ENCODE peak calls at places on chromosomes 6 and 20, in nine cellular contexts. T, Z, K, I, O, G, J, A and M are unnamed samples. For H3K4me1, the result is how much of the 10 kb centered on the place peaks cover.

GRCh38 chr6:15927531-15928230 is 201.2 kb upstream of the MYLIP start:
- DNase-seq in T (no peak), Z (no peak), K (no peak), I (no peak), O (no peak), G (no peak), J (no peak), A (no peak), M (no peak)

GRCh38 chr20:20440473-20440872 is 72.6 kb downstream of the INSM1 start:
- DNase-seq in T (no peak), Z (no peak), K (no peak), I (no peak), O (no peak), G (no peak), J (no peak), A (no peak), M (no peak)

GRCh38 chr6:146670161-146670560 is 71.4 kb downstream of the ADGB start:
- DNase-seq in T (no peak), Z (no peak), K (no peak), I (no peak), O (no peak), G (no peak), J (no peak), A (peak), M (no peak)

GRCh38 chr20:49187330-49188100 is 619 bp downstream of the STAU1 start:
- DNase-seq in T (peak), Z (peak), K (no peak), I (peak), O (peak), G (peak), J (peak), A (peak), M (no peak)

GRCh38 chr20:58978351-58979190 is 2.5 kb upstream of the NELFCD start:
- DNase-seq in T (no peak), Z (no peak), K (no peak), I (no peak), O (peak), G (no peak), J (no peak), A (no peak), M (no peak)

GRCh38 chr6:147674093-147674492 is 165.6 kb downstream of the SAMD5 start:
- DNase-seq in T (no peak), Z (no peak), K (no peak), I (no peak), O (no peak), G (no peak), J (no peak), A (no peak), M (no peak)

GRCh38 chr20:57128051-57128757 is 138.2 kb downstream of the BMP7 start:
- DNase-seq in T (no peak), Z (no peak), K (no peak), I (no peak), O (no peak), G (no peak), J (peak), A (no peak), M (no peak)

GRCh38 chr6:133083248-133083967 is 157.7 kb upstream of the EYA4 start:
- DNase-seq in T (no peak), Z (no peak), K (no peak), I (no peak), O (no peak), G (no peak), J (no peak), A (no peak), M (no peak)

GRCh38 chr6:45608252-45608911 is 230.6 kb upstream of the SUPT3H start:
- DNase-seq in T (no peak), Z (no peak), K (no peak), I (no peak), O (no peak), G (no peak), J (no peak), A (peak), M (peak)

GRCh38 chr20:11847827-11848226 is 69.9 kb upstream of the BTBD3 start:
- DNase-seq in T (no peak), Z (no peak), K (no peak), I (no peak), O (no peak), G (no peak), J (no peak), A (no peak), M (no peak)

GRCh38 chr20:4957939-4958362 is 43.4 kb downstream of the SLC23A2 start:
- DNase-seq in T (no peak), Z (no peak), K (no peak), I (no peak), O (no peak), G (no peak), J (no peak), A (peak), M (no peak)

GRCh38 chr6:89118931-89119330 is 1.1 kb upstream of the SRSF12 start:
- DNase-seq in T (no peak), Z (no peak), K (no peak), I (no peak), O (no peak), G (no peak), J (no peak), A (peak), M (no peak)

GRCh38 chr20:53157443-53158408 is 185.6 kb downstream of the TSHZ2 start:
- DNase-seq in T (peak), Z (no peak), K (peak), I (peak), O (peak), G (peak), J (peak), A (peak), M (no peak)

GRCh38 chr20:58137651-58138265 is 90.7 kb downstream of the ANKRD60 start:
- DNase-seq in T (no peak), Z (peak), K (no peak), I (no peak), O (no peak), G (peak), J (no peak), A (no peak), M (no peak)

GRCh38 chr6:126897779-126898178 is 220.7 kb upstream of the RSPO3 start:
- DNase-seq in T (no peak), Z (no peak), K (no peak), I (no peak), O (no peak), G (no peak), J (no peak), A (no peak), M (no peak)

GRCh38 chr6:113120214-113120576 is 737.0 kb upstream of the MARCKS start:
- DNase-seq in T (no peak), Z (no peak), K (no peak), I (no peak), O (no peak), G (no peak), J (no peak), A (peak), M (no peak)

GRCh38 chr6:93644611-93645010 is 225.3 kb upstream of the EPHA7 start:
- DNase-seq in T (no peak), Z (no peak), K (no peak), I (no peak), O (no peak), G (no peak), J (no peak), A (no peak), M (no peak)

GRCh38 chr6:117441824-117442264 is 16.1 kb upstream of the ROS1 start:
- DNase-seq in T (no peak), Z (no peak), K (no peak), I (no peak), O (no peak), G (no peak), J (no peak), A (peak), M (no peak)

GRCh38 chr6:92469429-92469828 is 949.9 kb downstream of the EPHA7 start:
- DNase-seq in T (no peak), Z (no peak), K (no peak), I (no peak), O (no peak), G (no peak), J (no peak), A (no peak), M (no peak)

GRCh38 chr6:139743629-139744028 is 369.2 kb upstream of the CITED2 start:
- DNase-seq in T (no peak), Z (no peak), K (no peak), I (no peak), O (no peak), G (no peak), J (no peak), A (peak), M (no peak)

GRCh38 chr20:23564927-23565326 is 3.4 kb downstream of the CST9L start:
- DNase-seq in T (no peak), Z (no peak), K (no peak), I (no peak), O (no peak), G (no peak), J (no peak), A (no peak), M (no peak)

GRCh38 chr6:166616261-166617226 is 10.5 kb downstream of the RPS6KA2 start:
- DNase-seq in T (no peak), Z (no peak), K (no peak), I (no peak), O (no peak), G (no peak), J (no peak), A (no peak), M (no peak)

GRCh38 chr6:17004269-17004668 is 97.6 kb upstream of the STMND1 start:
- DNase-seq in T (no peak), Z (no peak), K (no peak), I (no peak), O (no peak), G (no peak), J (no peak), A (peak), M (no peak)

GRCh38 chr20:9409981-9410380 is 104.4 kb upstream of the LAMP5 start:
- DNase-seq in T (no peak), Z (no peak), K (no peak), I (no peak), O (no peak), G (no peak), J (no peak), A (peak), M (no peak)

GRCh38 chr20:40683221-40683893 is 5.7 kb downstream of the MAFB start:
- DNase-seq in T (peak), Z (no peak), K (no peak), I (peak), O (no peak), G (peak), J (peak), A (peak), M (no peak)

GRCh38 chr6:147515327-147515726 is 6.8 kb downstream of the SAMD5 start:
- DNase-seq in T (no peak), Z (no peak), K (no peak), I (no peak), O (no peak), G (no peak), J (no peak), A (no peak), M (no peak)

GRCh38 chr20:1757072-1757471 is 99.5 kb upstream of the SIRPG start:
- DNase-seq in T (no peak), Z (no peak), K (no peak), I (no peak), O (no peak), G (no peak), J (no peak), A (no peak), M (no peak)

GRCh38 chr6:47674673-47675072 is 23.7 kb upstream of the ADGRF4 start:
- DNase-seq in T (no peak), Z (no peak), K (no peak), I (no peak), O (no peak), G (no peak), J (no peak), A (no peak), M (no peak)

GRCh38 chr20:6388666-6389197 is 265.9 kb upstream of the FERMT1 start:
- DNase-seq in T (no peak), Z (no peak), K (no peak), I (no peak), O (no peak), G (no peak), J (no peak), A (no peak), M (no peak)

GRCh38 chr20:19260412-19261090 is 48.1 kb downstream of the SLC24A3 start:
- DNase-seq in T (no peak), Z (no peak), K (no peak), I (no peak), O (no peak), G (no peak), J (no peak), A (peak), M (no peak)

GRCh38 chr6:11270030-11271027 is 37.9 kb upstream of the NEDD9 start:
- DNase-seq in T (no peak), Z (no peak), K (no peak), I (peak), O (no peak), G (no peak), J (no peak), A (no peak), M (no peak)

GRCh38 chr6:34095136-34095505 is 50.8 kb downstream of the GRM4 start:
- DNase-seq in T (no peak), Z (no peak), K (no peak), I (no peak), O (no peak), G (no peak), J (no peak), A (no peak), M (no peak)

GRCh38 chr6:11584264-11584663 is 46.7 kb downstream of the TMEM170B start:
- DNase-seq in T (no peak), Z (no peak), K (no peak), I (no peak), O (no peak), G (no peak), J (no peak), A (no peak), M (no peak)

GRCh38 chr6:35052694-35053565 is 88.2 kb downstream of the TCP11 start:
- DNase-seq in T (peak), Z (peak), K (no peak), I (no peak), O (no peak), G (no peak), J (peak), A (peak), M (no peak)

GRCh38 chr20:24353135-24353694 is 116.2 kb upstream of the SYNDIG1 start:
- DNase-seq in T (no peak), Z (no peak), K (no peak), I (no peak), O (no peak), G (no peak), J (no peak), A (no peak), M (no peak)

GRCh38 chr20:18020931-18021330 is 36.8 kb downstream of the OVOL2 start:
- DNase-seq in T (no peak), Z (no peak), K (no peak), I (no peak), O (no peak), G (no peak), J (no peak), A (no peak), M (no peak)

GRCh38 chr6:135488023-135488422 is 9.5 kb downstream of the AHI1 start:
- DNase-seq in T (no peak), Z (no peak), K (no peak), I (no peak), O (no peak), G (no peak), J (no peak), A (peak), M (no peak)

GRCh38 chr6:153044295-153044694 is 41.8 kb upstream of the MTRF1L start:
- DNase-seq in T (no peak), Z (no peak), K (no peak), I (no peak), O (no peak), G (no peak), J (no peak), A (no peak), M (no peak)

GRCh38 chr6:153045271-153045670 is 42.8 kb upstream of the MTRF1L start:
- DNase-seq in T (no peak), Z (no peak), K (no peak), I (no peak), O (no peak), G (no peak), J (no peak), A (no peak), M (no peak)

GRCh38 chr6:153043719-153044118 is 41.2 kb upstream of the MTRF1L start:
- DNase-seq in T (no peak), Z (no peak), K (no peak), I (no peak), O (no peak), G (no peak), J (no peak), A (no peak), M (no peak)

GRCh38 chr6:153048631-153049030 is 46.1 kb upstream of the MTRF1L start:
- DNase-seq in T (no peak), Z (no peak), K (no peak), I (no peak), O (no peak), G (no peak), J (no peak), A (no peak), M (no peak)

DNA sequence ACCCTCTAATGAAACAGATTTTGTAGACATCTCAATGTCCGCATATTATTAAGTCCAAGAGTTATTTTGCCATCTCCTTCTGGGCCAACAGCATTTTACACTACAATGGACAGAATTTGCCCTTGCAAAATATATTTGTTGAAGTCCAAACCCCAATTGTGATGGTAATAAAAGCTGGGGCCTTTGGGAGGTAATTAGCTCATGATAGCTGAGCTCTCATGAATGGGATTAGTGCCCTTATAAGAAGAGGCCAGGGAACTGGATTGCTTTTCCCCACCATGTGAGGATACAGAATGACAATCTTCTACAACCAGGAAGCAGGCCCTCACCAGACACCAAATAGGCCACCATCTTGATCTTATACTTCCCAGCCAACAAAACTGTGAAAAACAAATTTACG is 44.9 kb upstream of the MTRF1L start:
- DNase-seq in T (no peak), Z (no peak), K (no peak), I (no peak), O (no peak), G (no peak), J (peak), A (no peak), M (no peak)
- H3K4me1 ChIP-seq in T (under half), Z (under half), K (under half), I (under half), O (under half), G (under half), J (under half), A (under half), M (under half)

DNA sequence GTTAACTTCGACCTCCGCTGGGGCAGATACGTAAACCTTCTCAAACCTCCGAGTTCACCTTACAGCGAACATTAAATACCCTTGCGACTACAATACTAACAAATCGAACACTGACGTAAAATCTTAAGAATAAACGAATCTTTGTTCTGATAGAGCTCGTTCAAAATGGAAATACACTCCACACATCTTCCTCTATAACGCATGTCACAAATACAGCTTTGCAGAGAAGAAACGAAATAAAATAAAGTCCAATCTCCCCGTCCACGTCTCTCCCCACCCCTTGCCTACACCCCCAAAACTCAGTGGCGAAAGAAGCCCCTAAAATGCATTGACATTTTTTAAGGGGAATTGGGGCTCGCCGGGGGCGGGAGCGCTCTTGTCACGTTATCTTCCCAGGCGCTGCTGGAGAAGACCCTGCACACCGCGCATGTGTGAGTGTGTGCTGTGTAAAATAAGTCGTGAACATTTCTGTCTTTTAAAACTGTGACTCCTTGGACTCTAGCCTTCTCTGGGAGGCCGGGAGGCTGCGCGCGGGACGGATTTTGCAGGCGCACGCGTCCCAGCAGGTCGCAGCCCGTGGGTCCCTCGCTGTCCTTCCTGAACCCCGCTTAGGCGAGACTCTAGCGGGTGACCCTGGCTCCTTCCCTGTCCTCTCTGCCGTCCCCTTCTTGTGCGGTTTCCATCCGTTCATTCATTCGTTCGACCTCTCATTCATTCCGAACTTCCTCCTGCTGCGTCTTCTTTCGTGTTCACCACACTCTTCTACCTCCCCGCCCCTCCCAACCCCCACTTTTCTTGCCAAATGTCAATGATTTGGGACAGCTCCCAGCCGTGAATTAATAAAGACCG is 2.4 kb downstream of the NRN1 start:
- DNase-seq in T (no peak), Z (no peak), K (no peak), I (no peak), O (no peak), G (no peak), J (peak), A (peak), M (no peak)
- H3K4me1 ChIP-seq in T (under half), Z (half or more), K (half or more), I (under half), O (under half), G (under half), J (under half), A (under half), M (under half)

DNA sequence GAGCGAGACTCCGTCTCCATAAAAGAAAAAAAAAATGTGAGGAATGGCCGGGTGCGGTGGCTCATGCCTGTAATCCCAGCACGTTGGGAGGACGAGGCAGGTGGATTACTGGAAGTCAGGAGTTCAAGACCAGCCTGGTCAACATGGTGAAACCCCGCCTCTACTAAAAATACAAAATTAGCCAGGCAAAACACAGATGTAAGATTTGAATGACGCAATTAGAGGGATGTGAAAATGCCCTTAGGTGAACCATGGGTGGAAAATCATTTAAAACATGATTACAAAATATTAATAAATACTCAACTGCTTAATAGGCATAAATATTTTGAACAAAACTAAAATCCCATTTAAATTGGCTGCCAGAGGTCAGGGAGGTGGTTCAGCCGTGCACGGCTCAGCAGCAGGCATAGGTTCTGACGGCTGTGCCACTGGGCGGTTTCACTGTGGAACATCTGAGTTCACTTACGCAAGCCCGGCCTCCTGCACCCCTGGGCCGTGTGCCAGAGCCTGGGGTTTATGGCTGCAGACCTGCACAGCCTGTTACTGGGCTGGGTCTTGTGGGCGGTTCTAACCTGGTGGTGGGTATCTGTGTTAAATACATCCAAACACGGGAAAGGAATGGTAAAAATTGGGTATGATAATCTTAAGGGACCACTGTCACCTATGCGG is 21.1 kb downstream of the COL9A3 start:
- DNase-seq in T (no peak), Z (peak), K (no peak), I (peak), O (no peak), G (peak), J (no peak), A (peak), M (peak)
- H3K4me1 ChIP-seq in T (under half), Z (under half), K (under half), I (under half), O (under half), G (under half), J (under half), A (under half), M (under half)

GRCh38 chr20:31713312-31714049 is 9.2 kb downstream of the BCL2L1 start:
- DNase-seq in T (peak), Z (peak), K (no peak), I (peak), O (no peak), G (peak), J (no peak), A (peak), M (no peak)
- H3K4me1 ChIP-seq in T (under half), Z (half or more), K (under half), I (half or more), O (half or more), G (half or more), J (under half), A (half or more), M (half or more)

GRCh38 chr6:13428528-13429405 is 58.6 kb downstream of the GFOD1 start:
- DNase-seq in T (no peak), Z (no peak), K (no peak), I (no peak), O (peak), G (no peak), J (no peak), A (no peak), M (no peak)
- H3K4me1 ChIP-seq in T (under half), Z (under half), K (under half), I (under half), O (half or more), G (half or more), J (under half), A (under half), M (under half)